ENCODE peak calls at places on chromosomes 12 and 14, in nine cellular contexts. One of them, this sample, is unnamed.

GRCh38 chr12:15978431-15978950 is 67.4 kb downstream of the DERA start:
- DNase-seq in Karpas-422: no peak
- DNase-seq in gastrocnemius medialis: no peak
- DNase-seq in stomach: no peak
- DNase-seq in upper lobe of right lung: no peak
- DNase-seq in mucosa of descending colon: no peak
- DNase-seq in uterus: no peak
- DNase-seq in A549: no peak
- DNase-seq in HAP-1: no peak
- DNase-seq in this sample: no peak

GRCh38 chr14:93011650-93012317 is 88.8 kb downstream of the CHGA start:
- DNase-seq in Karpas-422: no peak
- DNase-seq in gastrocnemius medialis: peak; percentile 41
- DNase-seq in stomach: no peak
- DNase-seq in upper lobe of right lung: no peak
- DNase-seq in mucosa of descending colon: peak; percentile 55
- DNase-seq in uterus: no peak
- DNase-seq in A549: no peak
- DNase-seq in HAP-1: no peak
- DNase-seq in this sample: no peak

GRCh38 chr12:128817115-128818015 is 6.4 kb downstream of the SLC15A4 start:
- DNase-seq in Karpas-422: peak; percentile 44
- DNase-seq in gastrocnemius medialis: peak; percentile 92
- DNase-seq in stomach: peak; percentile 41
- DNase-seq in upper lobe of right lung: no peak
- DNase-seq in mucosa of descending colon: no peak
- DNase-seq in uterus: peak; percentile 45
- DNase-seq in A549: no peak
- DNase-seq in HAP-1: no peak
- DNase-seq in this sample: no peak

GRCh38 chr14:54420478-54421116 is 20.6 kb downstream of the CNIH1 start:
- DNase-seq in Karpas-422: peak; percentile 68
- DNase-seq in gastrocnemius medialis: no peak
- DNase-seq in stomach: no peak
- DNase-seq in upper lobe of right lung: no peak
- DNase-seq in mucosa of descending colon: no peak
- DNase-seq in uterus: no peak
- DNase-seq in A549: peak; percentile 53
- DNase-seq in HAP-1: peak; percentile 50
- DNase-seq in this sample: no peak

GRCh38 chr14:69101331-69101826 is 51.5 kb downstream of the DCAF5 start:
- DNase-seq in Karpas-422: peak; percentile 48
- DNase-seq in gastrocnemius medialis: no peak
- DNase-seq in stomach: no peak
- DNase-seq in upper lobe of right lung: no peak
- DNase-seq in mucosa of descending colon: no peak
- DNase-seq in uterus: peak; percentile 59
- DNase-seq in A549: peak; percentile 76
- DNase-seq in HAP-1: peak; percentile 12
- DNase-seq in this sample: no peak

GRCh38 chr14:104510794-104511611 is 68.6 kb upstream of the C14orf180 start:
- DNase-seq in Karpas-422: no peak
- DNase-seq in gastrocnemius medialis: peak; percentile 49
- DNase-seq in stomach: peak; percentile 90
- DNase-seq in upper lobe of right lung: peak; percentile 62
- DNase-seq in mucosa of descending colon: no peak
- DNase-seq in uterus: no peak
- DNase-seq in A549: no peak
- DNase-seq in HAP-1: no peak
- DNase-seq in this sample: no peak

GRCh38 chr14:52678591-52678990 is 16.8 kb downstream of the ERO1A start:
- DNase-seq in Karpas-422: peak; percentile 70
- DNase-seq in gastrocnemius medialis: no peak
- DNase-seq in stomach: no peak
- DNase-seq in upper lobe of right lung: no peak
- DNase-seq in mucosa of descending colon: no peak
- DNase-seq in uterus: no peak
- DNase-seq in A549: peak; percentile 34
- DNase-seq in HAP-1: no peak
- DNase-seq in this sample: no peak

GRCh38 chr12:82507656-82508055 is 149.3 kb downstream of the METTL25 start:
- DNase-seq in Karpas-422: no peak
- DNase-seq in gastrocnemius medialis: no peak
- DNase-seq in stomach: no peak
- DNase-seq in upper lobe of right lung: no peak
- DNase-seq in mucosa of descending colon: no peak
- DNase-seq in uterus: no peak
- DNase-seq in A549: no peak
- DNase-seq in HAP-1: no peak
- DNase-seq in this sample: no peak

GRCh38 chr14:102907980-102908730 is 14.3 kb upstream of the AMN start:
- DNase-seq in Karpas-422: no peak
- DNase-seq in gastrocnemius medialis: no peak
- DNase-seq in stomach: no peak
- DNase-seq in upper lobe of right lung: no peak
- DNase-seq in mucosa of descending colon: peak; percentile 21
- DNase-seq in uterus: no peak
- DNase-seq in A549: no peak
- DNase-seq in HAP-1: no peak
- DNase-seq in this sample: no peak

GRCh38 chr12:113422030-113422900 is at the start of gene SDSL:
- DNase-seq in Karpas-422: peak; percentile 83
- DNase-seq in gastrocnemius medialis: peak; percentile 26
- DNase-seq in stomach: peak; percentile 73
- DNase-seq in upper lobe of right lung: peak; percentile 88
- DNase-seq in mucosa of descending colon: peak; percentile 75
- DNase-seq in uterus: peak; percentile 31
- DNase-seq in A549: peak; percentile 90
- DNase-seq in HAP-1: peak; percentile 77
- DNase-seq in this sample: no peak

GRCh38 chr12:108317303-108318283 is 21.5 kb downstream of the CMKLR1 start:
- DNase-seq in Karpas-422: no peak
- DNase-seq in gastrocnemius medialis: no peak
- DNase-seq in stomach: no peak
- DNase-seq in upper lobe of right lung: no peak
- DNase-seq in mucosa of descending colon: no peak
- DNase-seq in uterus: no peak
- DNase-seq in A549: no peak
- DNase-seq in HAP-1: no peak
- DNase-seq in this sample: no peak

GRCh38 chr14:92950193-92950540 is 27.2 kb downstream of the CHGA start:
- DNase-seq in Karpas-422: no peak
- DNase-seq in gastrocnemius medialis: no peak
- DNase-seq in stomach: no peak
- DNase-seq in upper lobe of right lung: no peak
- DNase-seq in mucosa of descending colon: no peak
- DNase-seq in uterus: no peak
- DNase-seq in A549: no peak
- DNase-seq in HAP-1: no peak
- DNase-seq in this sample: no peak

GRCh38 chr12:77847060-77847541 is 16.4 kb downstream of the NAV3 start:
- DNase-seq in Karpas-422: no peak
- DNase-seq in gastrocnemius medialis: no peak
- DNase-seq in stomach: no peak
- DNase-seq in upper lobe of right lung: no peak
- DNase-seq in mucosa of descending colon: no peak
- DNase-seq in uterus: no peak
- DNase-seq in A549: no peak
- DNase-seq in HAP-1: no peak
- DNase-seq in this sample: no peak

GRCh38 chr12:109999649-109999971 is 380 bp downstream of the ANKRD13A start:
- DNase-seq in Karpas-422: no peak
- DNase-seq in gastrocnemius medialis: no peak
- DNase-seq in stomach: no peak
- DNase-seq in upper lobe of right lung: peak; percentile 69
- DNase-seq in mucosa of descending colon: no peak
- DNase-seq in uterus: no peak
- DNase-seq in A549: no peak
- DNase-seq in HAP-1: no peak
- DNase-seq in this sample: no peak

GRCh38 chr12:1474059-1474537 is 120.3 kb downstream of the FBXL14 start:
- DNase-seq in Karpas-422: no peak
- DNase-seq in gastrocnemius medialis: no peak
- DNase-seq in stomach: no peak
- DNase-seq in upper lobe of right lung: no peak
- DNase-seq in mucosa of descending colon: no peak
- DNase-seq in uterus: no peak
- DNase-seq in A549: peak; percentile 30
- DNase-seq in HAP-1: peak; percentile 69
- DNase-seq in this sample: no peak

GRCh38 chr14:73463411-73463810 is 5.1 kb upstream of the NUMB start:
- DNase-seq in Karpas-422: no peak
- DNase-seq in gastrocnemius medialis: peak; percentile 23
- DNase-seq in stomach: peak; percentile 33
- DNase-seq in upper lobe of right lung: no peak
- DNase-seq in mucosa of descending colon: no peak
- DNase-seq in uterus: peak; percentile 32
- DNase-seq in A549: peak; percentile 52
- DNase-seq in HAP-1: no peak
- DNase-seq in this sample: no peak

GRCh38 chr14:61644834-61645233 is 50.5 kb upstream of the HIF1A start:
- DNase-seq in Karpas-422: peak; percentile 93
- DNase-seq in gastrocnemius medialis: no peak
- DNase-seq in stomach: no peak
- DNase-seq in upper lobe of right lung: no peak
- DNase-seq in mucosa of descending colon: no peak
- DNase-seq in uterus: no peak
- DNase-seq in A549: no peak
- DNase-seq in HAP-1: no peak
- DNase-seq in this sample: no peak
- H3K4me1 ChIP-seq in Karpas-422: peaks cover 54% of the 10 kb centered on the region
- H3K4me1 ChIP-seq in gastrocnemius medialis: peaks cover 8% of the 10 kb centered on the region
- H3K4me1 ChIP-seq in stomach: no peaks in the 10 kb centered on the region
- H3K4me1 ChIP-seq in upper lobe of right lung: no peaks in the 10 kb centered on the region
- H3K4me1 ChIP-seq in mucosa of descending colon: peaks cover 10% of the 10 kb centered on the region
- H3K4me1 ChIP-seq in uterus: no peaks in the 10 kb centered on the region
- H3K4me1 ChIP-seq in A549: no peaks in the 10 kb centered on the region
- H3K4me1 ChIP-seq in HAP-1: peaks cover 11% of the 10 kb centered on the region
- H3K4me1 ChIP-seq in this sample: no peaks in the 10 kb centered on the region

GRCh38 chr12:67927815-67928214 is 61.4 kb upstream of the IFNG-AS1 start:
- DNase-seq in Karpas-422: no peak
- DNase-seq in gastrocnemius medialis: no peak
- DNase-seq in stomach: peak; percentile 44
- DNase-seq in upper lobe of right lung: no peak
- DNase-seq in mucosa of descending colon: no peak
- DNase-seq in uterus: no peak
- DNase-seq in A549: no peak
- DNase-seq in HAP-1: no peak
- DNase-seq in this sample: no peak
- H3K4me3 ChIP-seq in Karpas-422: no peak overlapping the region
- H3K4me3 ChIP-seq in gastrocnemius medialis: no peak overlapping the region
- H3K4me3 ChIP-seq in stomach: no peak overlapping the region
- H3K4me3 ChIP-seq in upper lobe of right lung: no peak overlapping the region
- H3K4me3 ChIP-seq in mucosa of descending colon: no peak overlapping the region
- H3K4me3 ChIP-seq in uterus: no peak overlapping the region
- H3K4me3 ChIP-seq in A549: no peak overlapping the region
- H3K4me3 ChIP-seq in HAP-1: no peak overlapping the region
- H3K4me3 ChIP-seq in this sample: no peak overlapping the region

GRCh38 chr12:47214001-47214619 is 134.4 kb upstream of the AMIGO2 start:
- DNase-seq in Karpas-422: peak; percentile 51
- DNase-seq in gastrocnemius medialis: no peak
- DNase-seq in stomach: no peak
- DNase-seq in upper lobe of right lung: no peak
- DNase-seq in mucosa of descending colon: no peak
- DNase-seq in uterus: no peak
- DNase-seq in A549: no peak
- DNase-seq in HAP-1: no peak
- DNase-seq in this sample: no peak
- H3K4me1 ChIP-seq in Karpas-422: peaks cover 83% of the 10 kb centered on the region
- H3K4me1 ChIP-seq in gastrocnemius medialis: no peaks in the 10 kb centered on the region
- H3K4me1 ChIP-seq in stomach: no peaks in the 10 kb centered on the region
- H3K4me1 ChIP-seq in upper lobe of right lung: no peaks in the 10 kb centered on the region
- H3K4me1 ChIP-seq in mucosa of descending colon: no peaks in the 10 kb centered on the region
- H3K4me1 ChIP-seq in uterus: no peaks in the 10 kb centered on the region
- H3K4me1 ChIP-seq in A549: peaks cover 73% of the 10 kb centered on the region
- H3K4me1 ChIP-seq in HAP-1: no peaks in the 10 kb centered on the region
- H3K4me1 ChIP-seq in this sample: no peaks in the 10 kb centered on the region

GRCh38 chr12:52009081-52009751 is 2.5 kb downstream of the TAMALIN start:
- DNase-seq in Karpas-422: no peak
- DNase-seq in gastrocnemius medialis: no peak
- DNase-seq in stomach: no peak
- DNase-seq in upper lobe of right lung: no peak
- DNase-seq in mucosa of descending colon: no peak
- DNase-seq in uterus: peak; percentile 28
- DNase-seq in A549: no peak
- DNase-seq in HAP-1: no peak
- DNase-seq in this sample: no peak

GRCh38 chr12:52013626-52014310 is 7.0 kb downstream of the TAMALIN start:
- DNase-seq in Karpas-422: no peak
- DNase-seq in gastrocnemius medialis: no peak
- DNase-seq in stomach: no peak
- DNase-seq in upper lobe of right lung: no peak
- DNase-seq in mucosa of descending colon: no peak
- DNase-seq in uterus: peak; percentile 13
- DNase-seq in A549: no peak
- DNase-seq in HAP-1: no peak
- DNase-seq in this sample: no peak

GRCh38 chr12:52011602-52012214 is 5.0 kb downstream of the TAMALIN start:
- DNase-seq in Karpas-422: no peak
- DNase-seq in gastrocnemius medialis: no peak
- DNase-seq in stomach: no peak
- DNase-seq in upper lobe of right lung: no peak
- DNase-seq in mucosa of descending colon: no peak
- DNase-seq in uterus: no peak
- DNase-seq in A549: no peak
- DNase-seq in HAP-1: no peak
- DNase-seq in this sample: no peak

GRCh38 chr12:52010152-52010622 is 3.4 kb downstream of the TAMALIN start:
- DNase-seq in Karpas-422: no peak
- DNase-seq in gastrocnemius medialis: peak; percentile 42
- DNase-seq in stomach: peak; percentile 38
- DNase-seq in upper lobe of right lung: peak; percentile 79
- DNase-seq in mucosa of descending colon: peak; percentile 62
- DNase-seq in uterus: peak; percentile 89
- DNase-seq in A549: no peak
- DNase-seq in HAP-1: peak; percentile 40
- DNase-seq in this sample: no peak

DNA sequence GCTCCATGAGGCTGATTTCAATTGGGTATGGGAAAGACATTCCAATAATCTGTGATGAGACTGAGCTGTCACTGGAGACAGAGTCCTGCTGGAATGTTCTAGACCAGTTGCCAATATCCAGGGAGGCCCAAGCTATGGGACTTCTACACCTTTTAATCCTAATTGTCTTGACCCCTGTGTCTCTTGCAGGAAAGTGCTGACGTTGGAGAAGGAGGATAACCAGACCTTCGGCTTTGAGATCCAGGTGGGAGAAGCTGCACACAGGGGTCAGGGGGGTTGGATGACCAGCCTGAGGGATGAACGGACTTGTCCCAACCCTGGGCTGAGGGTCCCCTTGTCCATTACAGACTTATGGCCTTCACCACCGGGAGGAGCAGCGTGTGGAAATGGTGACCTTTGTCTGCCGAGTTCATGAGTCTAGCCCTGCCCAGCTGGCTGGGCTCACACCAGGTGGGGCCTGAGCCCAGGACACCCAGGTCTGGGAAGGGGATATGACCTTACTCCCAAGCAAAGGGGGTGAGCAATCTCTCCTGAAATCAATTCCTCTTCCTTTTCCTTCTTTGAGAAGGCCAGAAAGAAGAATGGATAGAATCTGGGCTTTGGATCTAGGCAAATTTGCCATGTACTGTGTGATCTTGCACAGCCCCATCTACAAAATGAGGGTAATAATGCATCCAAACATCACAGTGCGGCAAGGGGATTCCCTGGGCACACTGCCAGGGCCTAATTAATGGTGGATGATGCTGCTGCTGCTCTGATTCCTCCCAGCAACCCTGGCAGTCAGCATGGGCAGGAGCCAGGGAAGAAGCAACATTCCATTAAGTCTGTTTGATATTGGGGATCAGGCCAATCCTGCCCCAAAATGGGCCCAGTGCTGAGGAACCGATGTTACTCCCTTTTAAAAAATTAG is 4.2 kb downstream of the TAMALIN start:
- DNase-seq in Karpas-422: no peak
- DNase-seq in gastrocnemius medialis: no peak
- DNase-seq in stomach: no peak
- DNase-seq in upper lobe of right lung: no peak
- DNase-seq in mucosa of descending colon: no peak
- DNase-seq in uterus: peak; percentile 33
- DNase-seq in A549: no peak
- DNase-seq in HAP-1: no peak
- DNase-seq in this sample: no peak
- H3K4me3 ChIP-seq in Karpas-422: no peak overlapping the region
- H3K4me3 ChIP-seq in gastrocnemius medialis: peak overlapping the region; percentile 67
- H3K4me3 ChIP-seq in stomach: no peak overlapping the region
- H3K4me3 ChIP-seq in upper lobe of right lung: peak overlapping the region; percentile 71
- H3K4me3 ChIP-seq in mucosa of descending colon: no peak overlapping the region
- H3K4me3 ChIP-seq in uterus: no peak overlapping the region
- H3K4me3 ChIP-seq in A549: no peak overlapping the region
- H3K4me3 ChIP-seq in HAP-1: no peak overlapping the region
- H3K4me3 ChIP-seq in this sample: no peak overlapping the region